ENCODE peak calls at places on chromosomes 16 and 17, in four cellular contexts. V is psoas muscle, H is uterus, F is fibroblast of lung. S is an unnamed sample.

GRCh38 chr16:4496305-4496704 is 20.1 kb downstream of the HMOX2 start:
- DNase-seq in V (no peak), H (no peak), F (peak; percentile 70), S (no peak)

GRCh38 chr17:34306466-34306865 is 12.8 kb upstream of the CCL8 start:
- DNase-seq in V (no peak), H (no peak), F (peak; percentile 73), S (peak; percentile 89)

GRCh38 chr16:28537076-28537475 is 1.7 kb downstream of the NUPR1 start:
- DNase-seq in V (no peak), H (no peak), F (no peak), S (no peak)

GRCh38 chr16:79403534-79403933 is 197.0 kb downstream of the MAF start:
- DNase-seq in V (no peak), H (no peak), F (no peak), S (no peak)

GRCh38 chr16:81442909-81443687 is 1.5 kb upstream of the CMIP start:
- DNase-seq in V (no peak), H (no peak), F (peak; percentile 30), S (no peak)

GRCh38 chr17:21282231-21282630 is 2.3 kb upstream of the MAP2K3 start:
- DNase-seq in V (peak; percentile 74), H (peak; percentile 65), F (peak; percentile 97), S (no peak)

GRCh38 chr16:30585022-30585399 is 486 bp downstream of the ZNF785 start:
- DNase-seq in V (no peak), H (no peak), F (peak; percentile 22), S (no peak)

GRCh38 chr16:54431997-54432367 is 145.4 kb upstream of the IRX3 start:
- DNase-seq in V (no peak), H (no peak), F (no peak), S (no peak)

GRCh38 chr16:75322706-75323105 is 71.3 kb upstream of the BCAR1 start:
- DNase-seq in V (no peak), H (no peak), F (peak; percentile 51), S (no peak)

GRCh38 chr17:32523017-32523680 is 36.4 kb downstream of the CDK5R1 start:
- DNase-seq in V (no peak), H (no peak), F (no peak), S (no peak)

GRCh38 chr16:9499921-9500593 is 408.6 kb downstream of the HAPSTR1 start:
- DNase-seq in V (no peak), H (no peak), F (no peak), S (no peak)

GRCh38 chr17:66932295-66932694 is 32.2 kb upstream of the CACNG4 start:
- DNase-seq in V (no peak), H (no peak), F (no peak), S (no peak)

GRCh38 chr17:67421869-67422273 is 44.8 kb downstream of the PITPNC1 start:
- DNase-seq in V (no peak), H (no peak), F (peak; percentile 96), S (no peak)

GRCh38 chr17:67569873-67570272 is 147.9 kb upstream of the NOL11 start:
- DNase-seq in V (no peak), H (no peak), F (peak; percentile 11), S (no peak)

GRCh38 chr17:65191805-65192740 is 54.9 kb downstream of the RGS9 start:
- DNase-seq in V (no peak), H (no peak), F (peak; percentile 79), S (no peak)

GRCh38 chr17:59361386-59361785 is 29.9 kb downstream of the YPEL2 start:
- DNase-seq in V (no peak), H (no peak), F (peak; percentile 96), S (no peak)

GRCh38 chr17:13931111-13931526 is 138.2 kb upstream of the COX10 start:
- DNase-seq in V (no peak), H (peak; percentile 18), F (peak; percentile 68), S (peak; percentile 57)

DNA sequence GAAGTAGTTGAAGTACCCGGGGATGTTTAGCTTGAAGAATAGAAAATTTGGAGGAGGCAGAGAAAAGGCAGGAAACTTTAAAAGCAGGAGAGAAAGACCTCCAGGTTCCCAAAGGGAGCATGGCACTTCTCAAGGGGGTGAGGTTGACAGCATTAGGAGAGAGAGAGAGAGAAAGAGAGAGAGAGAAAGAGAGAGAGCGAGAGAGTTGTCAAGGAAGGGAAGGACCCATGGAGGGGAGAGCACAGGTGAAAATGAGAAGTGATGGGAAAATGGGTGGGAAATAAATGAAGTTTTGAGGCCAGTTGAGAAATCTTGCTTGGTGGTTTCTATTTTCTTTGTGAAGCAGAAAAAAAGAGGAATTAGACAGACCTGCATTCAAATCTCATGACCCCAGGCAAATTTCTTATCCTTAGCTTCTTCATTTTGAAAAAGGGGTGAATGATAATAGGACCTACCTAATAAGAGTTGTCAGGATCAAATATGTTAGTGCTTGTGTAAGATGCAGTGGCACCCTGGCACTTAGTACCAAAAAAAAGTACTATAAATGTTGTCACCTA is 24.0 kb downstream of the PRKCB start:
- DNase-seq in V (no peak), H (no peak), F (no peak), S (no peak)
- H3K4me1 ChIP-seq in V (no peaks in the 10 kb centered on the region), H (no peaks in the 10 kb centered on the region), F (no peaks in the 10 kb centered on the region), S (no peaks in the 10 kb centered on the region)

DNA sequence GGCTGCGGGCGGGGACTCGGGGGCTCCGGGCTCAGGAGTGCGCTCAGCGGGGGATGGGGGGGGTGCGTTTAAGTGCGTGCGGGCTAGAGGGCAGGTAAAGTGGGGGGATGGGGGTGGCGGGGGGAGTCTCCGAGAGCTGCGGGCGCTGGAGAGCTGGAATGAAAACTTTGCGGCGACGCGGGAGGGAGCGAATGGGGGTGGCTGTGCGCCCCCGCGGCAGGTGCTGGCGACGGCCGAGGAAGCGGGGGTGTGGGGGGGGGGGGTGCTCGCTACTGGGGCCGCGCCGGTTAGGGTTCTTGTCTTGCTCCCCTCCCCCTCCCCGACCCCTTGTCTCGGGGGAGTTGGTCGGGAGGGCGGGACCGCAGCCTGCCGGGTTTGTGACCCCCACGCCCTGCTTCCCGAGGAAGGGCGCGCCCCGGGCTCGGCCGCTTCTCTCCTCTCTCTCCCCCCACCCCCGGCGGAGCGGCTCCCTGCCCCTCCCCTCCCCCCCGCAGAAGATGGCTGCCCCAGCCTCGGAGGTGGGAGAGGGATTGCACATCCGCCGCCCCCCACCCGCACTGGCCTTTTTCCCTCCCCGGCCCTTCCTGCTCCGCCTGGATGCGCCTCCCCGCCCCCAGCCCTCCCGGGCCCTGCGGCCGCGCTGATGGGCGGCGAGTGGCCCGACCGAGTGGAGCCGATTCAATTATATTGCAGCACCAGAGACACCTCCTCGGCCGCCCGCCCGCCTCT is 651 bp downstream of the GSE1 start:
- DNase-seq in V (peak; percentile 72), H (peak; percentile 58), F (peak; percentile 43), S (no peak)
- H3K27me3 ChIP-seq in V (no peaks in the 10 kb centered on the region), H (no peaks in the 10 kb centered on the region), F (no peaks in the 10 kb centered on the region), S (no peaks in the 10 kb centered on the region)

DNA sequence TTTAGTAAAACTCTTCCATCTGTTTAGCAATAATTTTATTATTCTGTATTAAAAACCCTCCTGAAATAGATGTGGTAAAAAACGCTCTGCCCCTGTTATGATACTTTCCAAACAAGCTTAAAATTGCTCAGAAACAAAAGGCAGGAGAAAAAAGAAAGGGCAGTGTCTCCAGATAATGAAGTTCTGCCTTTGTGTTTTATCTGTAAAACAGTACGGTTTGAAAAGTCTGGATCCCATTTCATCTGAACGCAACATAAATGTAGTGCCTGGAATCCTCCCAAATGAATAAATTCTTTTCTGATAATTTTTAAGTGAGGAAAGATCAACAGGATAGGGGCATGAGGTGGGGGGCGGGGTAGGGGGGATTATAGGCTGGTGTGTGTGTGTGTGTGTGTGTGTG is 87.5 kb upstream of the SOX9 start:
- DNase-seq in V (no peak), H (no peak), F (no peak), S (no peak)
- H3K4me1 ChIP-seq in V (no peaks in the 10 kb centered on the region), H (no peaks in the 10 kb centered on the region), F (no peaks in the 10 kb centered on the region), S (peaks cover 6% of the 10 kb centered on the region)

GRCh38 chr17:4144411-4144747 is 1.4 kb downstream of the CYB5D2 start:
- DNase-seq in V (no peak), H (no peak), F (no peak), S (no peak)
- H3K27me3 ChIP-seq in V (no peaks in the 10 kb centered on the region), H (no peaks in the 10 kb centered on the region), F (no peaks in the 10 kb centered on the region), S (no peaks in the 10 kb centered on the region)

DNA sequence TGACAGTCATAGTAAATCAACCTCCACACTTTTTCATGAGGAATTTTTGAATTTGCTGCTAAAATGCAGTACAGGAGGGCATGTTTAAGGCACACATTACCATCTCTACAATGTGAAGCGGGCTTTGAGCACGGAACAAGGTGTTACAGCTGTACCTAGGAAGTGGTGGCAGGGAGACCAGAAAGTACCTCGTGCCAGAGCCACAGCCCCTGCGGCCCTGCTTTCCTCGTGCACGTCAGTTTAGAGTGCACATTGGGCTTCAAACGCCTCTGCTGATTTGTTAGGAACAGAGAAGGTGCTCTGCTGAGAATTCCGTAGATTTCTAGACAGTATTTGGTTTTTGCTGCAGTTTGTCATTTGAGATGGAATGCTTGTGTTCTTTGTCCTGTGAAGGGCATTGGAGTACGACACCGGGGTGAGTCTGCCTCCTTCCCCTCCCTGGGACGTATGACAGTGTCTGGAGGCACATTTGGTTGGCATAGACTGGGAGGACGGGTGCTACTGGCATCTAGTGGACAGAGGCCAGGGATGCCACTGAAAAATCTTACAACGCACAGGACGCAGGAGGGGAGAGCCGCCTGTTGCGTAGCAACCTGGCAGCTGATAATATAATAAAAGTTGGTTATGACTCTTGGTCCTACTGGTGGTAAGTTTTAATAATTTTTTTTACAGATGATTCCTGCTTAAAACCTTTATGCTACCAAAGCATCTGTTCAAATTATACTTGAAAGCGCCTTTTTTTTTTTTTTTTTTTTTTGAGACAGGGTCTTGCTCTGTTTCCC is 9.1 kb downstream of the FOXK2 start:
- DNase-seq in V (peak; percentile 69), H (peak; percentile 46), F (peak; percentile 32), S (no peak)
- H3K4me1 ChIP-seq in V (peaks cover 80% of the 10 kb centered on the region), H (peaks cover 27% of the 10 kb centered on the region), F (peaks cover 4% of the 10 kb centered on the region), S (peaks cover 96% of the 10 kb centered on the region)

GRCh38 chr16:84021488-84021887 is 21.1 kb downstream of the SLC38A8 start:
- DNase-seq in V (no peak), H (no peak), F (no peak), S (no peak)
- H3K27me3 ChIP-seq in V (no peaks in the 10 kb centered on the region), H (no peaks in the 10 kb centered on the region), F (no peaks in the 10 kb centered on the region), S (no peaks in the 10 kb centered on the region)

S was measured in esophagus muscularis mucosa.